ENCODE peak calls at places on chromosomes 13 and 19, in six cellular contexts. F is hepatocyte, C is left ventricle myocardium inferior, D is cardiac muscle cell, E is AG04450, J is transverse colon. O is an unnamed sample.
A peak's percentile ranks its signal among the peaks of the same experiment; 100 is the strongest.

GRCh38 chr19:9523885-9524474 is 14.5 kb downstream of the ZNF426 start:
- DNase-seq in F (no peak), D (no peak), J (no peak), C (no peak), E (no peak), O (no peak)

GRCh38 chr13:101554420-101555125 is 102.1 kb downstream of the ITGBL1 start:
- DNase-seq in D (no peak), J (no peak), F (no peak), E (no peak), C (no peak), O (no peak)

GRCh38 chr19:38210458-38210987 is 13.5 kb downstream of the DPF1 start:
- DNase-seq in F (peak; percentile 91), C (peak; percentile 74), E (no peak), D (peak; percentile 55), J (peak; percentile 21), O (no peak)

GRCh38 chr13:29800687-29801086 is 49.7 kb downstream of the UBL3 start:
- DNase-seq in D (no peak), F (no peak), J (no peak), C (no peak), E (no peak), O (no peak)

GRCh38 chr19:48635263-48635965 is 1.8 kb downstream of the DBP start:
- DNase-seq in J (peak; percentile 82), F (peak; percentile 90), C (peak; percentile 77), D (peak; percentile 52), E (no peak), O (no peak)

GRCh38 chr19:55224038-55224665 is 4.4 kb downstream of the TMEM86B start:
- DNase-seq in J (no peak), C (no peak), F (peak; percentile 3), E (no peak), D (no peak), O (no peak)

GRCh38 chr19:5407356-5407755 is 47.9 kb upstream of the ZNRF4 start:
- DNase-seq in C (no peak), F (no peak), J (no peak), E (no peak), D (peak; percentile 11), O (no peak)

GRCh38 chr19:15101479-15102082 is 5.6 kb upstream of the SYDE1 start:
- DNase-seq in C (no peak), E (no peak), J (peak; percentile 52), F (peak; percentile 61), D (peak; percentile 65), O (no peak)

GRCh38 chr19:28018499-28018898 is 1194.5 kb downstream of the UQCRFS1 start:
- DNase-seq in C (no peak), E (no peak), F (no peak), D (no peak), J (no peak), O (no peak)

GRCh38 chr19:34269081-34269480 is 14.7 kb downstream of the GARRE1 start:
- DNase-seq in J (no peak), F (no peak), E (no peak), D (no peak), C (no peak), O (no peak)

GRCh38 chr13:108060111-108060510 is 155.2 kb downstream of the LIG4 start:
- DNase-seq in F (no peak), C (no peak), D (no peak), J (no peak), E (no peak), O (no peak)

GRCh38 chr13:99436686-99437416 is 64.4 kb upstream of the TM9SF2 start:
- DNase-seq in D (peak; percentile 91), C (peak; percentile 85), F (peak; percentile 91), J (peak; percentile 90), E (peak; percentile 72), O (no peak)

GRCh38 chr13:20192470-20193141 is at the start of gene GJB2:
- DNase-seq in E (no peak), D (no peak), J (peak; percentile 74), F (peak; percentile 49), C (no peak), O (no peak)

GRCh38 chr13:50403311-50403710 is 388.1 kb downstream of the KCNRG start:
- DNase-seq in F (peak; percentile 39), C (no peak), E (no peak), D (no peak), J (no peak), O (no peak)

GRCh38 chr13:43915451-43915850 is 35.7 kb downstream of the LACC1 start:
- DNase-seq in F (no peak), E (no peak), J (no peak), D (peak; percentile 15), C (no peak), O (no peak)

GRCh38 chr19:31306006-31306753 is 43.1 kb downstream of the TSHZ3 start:
- DNase-seq in F (no peak), E (no peak), D (no peak), J (no peak), C (no peak), O (no peak)

GRCh38 chr13:113969973-113970611 is 3.8 kb downstream of the C13orf46 start:
- DNase-seq in F (no peak), E (no peak), C (peak; percentile 16), D (no peak), J (peak; percentile 76), O (peak; percentile 56)

GRCh38 chr19:29819986-29820385 is 8.2 kb downstream of the CCNE1 start:
- DNase-seq in E (no peak), D (no peak), C (no peak), F (no peak), J (no peak), O (no peak)

GRCh38 chr19:29817316-29817715 is 5.5 kb downstream of the CCNE1 start:
- DNase-seq in C (no peak), E (no peak), J (no peak), D (peak; percentile 22), F (no peak), O (no peak)

GRCh38 chr19:29823581-29824330 is 12.0 kb downstream of the CCNE1 start:
- DNase-seq in C (no peak), E (no peak), J (no peak), F (no peak), D (no peak), O (no peak)

GRCh38 chr19:29815231-29815630 is 3.4 kb downstream of the CCNE1 start:
- DNase-seq in E (no peak), F (no peak), C (no peak), D (no peak), J (peak; percentile 46), O (no peak)

DNA sequence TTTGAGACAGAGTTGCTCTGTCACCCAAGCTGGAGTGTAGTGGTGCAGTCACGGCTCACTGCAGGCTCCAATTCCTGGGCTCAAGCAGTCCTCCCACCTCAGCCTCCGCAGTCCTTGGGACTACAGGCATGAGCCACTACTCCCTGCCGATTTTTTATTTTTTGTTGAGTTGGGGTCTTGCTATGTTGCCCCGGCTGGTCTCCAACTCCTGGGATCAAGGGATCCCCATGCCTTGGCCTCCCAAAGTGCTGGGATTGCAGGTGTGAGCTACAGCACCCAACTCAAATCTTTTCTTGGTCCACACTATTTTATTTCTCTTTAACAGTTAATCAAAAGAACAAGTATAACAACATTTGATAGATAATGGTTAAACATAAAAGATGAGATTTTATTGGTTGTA is 7.5 kb downstream of the CCNE1 start:
- DNase-seq in C (no peak), J (no peak), F (no peak), E (no peak), D (no peak), O (no peak)
- H3K27ac ChIP-seq in C (no peak overlapping the region), J (no peak overlapping the region), F (no peak overlapping the region), E (no peak overlapping the region), D (no peak overlapping the region), O (no peak overlapping the region)

DNA sequence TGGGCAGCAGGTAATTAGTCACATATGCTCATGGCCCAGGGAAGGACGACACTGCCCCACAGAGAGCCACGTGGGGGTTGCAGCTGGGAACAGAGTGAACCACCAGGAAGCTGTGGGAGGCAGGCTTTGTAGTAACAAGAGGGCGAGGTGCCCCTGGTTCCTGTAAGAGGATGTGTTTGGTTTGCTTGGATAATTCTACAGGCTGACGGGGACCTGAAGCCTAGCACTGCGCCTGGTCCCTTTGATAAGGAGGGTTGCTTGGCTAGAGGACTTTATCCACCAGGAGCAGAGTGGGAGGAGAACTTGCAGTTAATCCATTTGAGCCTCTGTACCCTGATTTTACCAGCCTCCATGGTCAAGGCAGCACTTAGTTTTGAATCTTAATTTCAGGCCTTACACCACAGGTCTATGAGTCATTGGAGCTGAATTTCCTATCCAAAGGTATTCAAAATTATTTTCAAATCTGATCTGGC is 67.4 kb upstream of the CLDN10 start:
- DNase-seq in F (no peak), E (no peak), J (no peak), D (peak; percentile 58), C (no peak), O (no peak)
- TF ChIP-seq CTCF in F (no peak), E (no peak), J (no peak), D (peak; percentile 13), C (no peak), O (no peak)

GRCh38 chr13:53255795-53256194 is 227.2 kb downstream of the OLFM4 start:
- DNase-seq in C (no peak), E (no peak), D (no peak), J (no peak), F (no peak), O (no peak)

GRCh38 chr13:53264751-53265150 is 236.1 kb downstream of the OLFM4 start:
- DNase-seq in J (no peak), D (no peak), C (no peak), F (no peak), E (no peak), O (no peak)

DNA sequence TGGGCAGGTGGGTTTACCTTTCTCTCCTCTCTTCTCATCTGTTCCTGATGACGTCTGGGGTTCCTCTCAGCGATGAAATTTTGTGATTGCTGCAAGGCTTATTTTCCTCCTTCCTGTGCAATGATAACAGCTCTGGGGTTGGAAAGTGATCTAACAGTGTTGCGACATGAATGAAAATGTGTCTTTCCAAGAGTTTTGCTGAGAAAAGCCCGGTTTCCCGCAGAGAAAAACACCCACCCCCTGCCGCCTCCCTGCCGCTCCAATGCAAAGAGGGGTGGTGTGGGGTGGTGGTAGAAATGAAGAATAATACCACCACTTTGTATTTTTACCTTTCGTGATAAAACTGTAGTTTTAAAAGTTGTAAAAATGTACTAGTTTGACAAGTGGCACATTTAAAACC is 232.0 kb downstream of the OLFM4 start:
- DNase-seq in C (no peak), E (no peak), F (no peak), D (no peak), J (no peak), O (no peak)
- H3K27ac ChIP-seq in C (no peak overlapping the region), E (no peak overlapping the region), F (no peak overlapping the region), D (no peak overlapping the region), J (no peak overlapping the region), O (no peak overlapping the region)

GRCh38 chr19:2032296-2032941 is 16.9 kb upstream of the BTBD2 start:
- DNase-seq in F (peak; percentile 78), C (peak; percentile 95), J (peak; percentile 97), E (no peak), D (peak; percentile 91), O (peak; percentile 90)

GRCh38 chr19:2022289-2022688 is 6.8 kb upstream of the BTBD2 start:
- DNase-seq in F (no peak), C (no peak), E (no peak), D (no peak), J (no peak), O (no peak)

GRCh38 chr19:2026770-2027169 is 11.3 kb upstream of the BTBD2 start:
- DNase-seq in E (no peak), C (no peak), D (no peak), J (peak; percentile 40), F (no peak), O (no peak)

GRCh38 chr19:2021453-2022140 is 6.1 kb upstream of the BTBD2 start:
- DNase-seq in J (no peak), F (no peak), E (no peak), D (no peak), C (no peak), O (no peak)

GRCh38 chr19:2027361-2027760 is 11.8 kb upstream of the BTBD2 start:
- DNase-seq in C (no peak), J (no peak), D (peak; percentile 89), F (no peak), E (no peak), O (no peak)
- TF ChIP-seq CTCF in C (no peak), J (no peak), D (no peak), F (no peak), E (no peak), O (no peak)

GRCh38 chr13:33380487-33381079 is 95.0 kb upstream of the STARD13 start:
- DNase-seq in E (no peak), C (no peak), D (no peak), J (no peak), F (no peak), O (no peak)
- H3K27ac ChIP-seq in E (no peak overlapping the region), C (no peak overlapping the region), D (no peak overlapping the region), J (no peak overlapping the region), F (no peak overlapping the region), O (no peak overlapping the region)